ENCODE peak calls at places on chromosomes 6 and 20, in nine cellular contexts. B is progenitor cell of endocrine pancreas, U is GM13977, S is NCI-H1694, X is upper lobe of right lung, D is astrocyte, C is NCI-H2081, N is HTR-8/SVneo, R is NCI-H1417. J is an unnamed sample.

GRCh38 chr6:23243858-23244257 is 674.5 kb downstream of the HDGFL1 start:
- DNase-seq in U (no peak), S (no peak), X (no peak), C (no peak), B (no peak), N (no peak), D (no peak), R (no peak), J (no peak)

GRCh38 chr6:47135772-47136171 is 93.6 kb upstream of the ADGRF1 start:
- DNase-seq in C (no peak), S (no peak), N (peak), D (peak), R (peak), X (no peak), U (no peak), B (no peak), J (no peak)

GRCh38 chr6:16334671-16335070 is 96.3 kb downstream of the GMPR start:
- DNase-seq in R (no peak), U (no peak), B (no peak), C (no peak), N (peak), D (peak), X (no peak), S (no peak), J (no peak)

GRCh38 chr6:74073429-74073828 is 377.4 kb downstream of the CD109 start:
- DNase-seq in R (no peak), D (peak), N (peak), U (no peak), X (no peak), S (no peak), B (no peak), C (no peak), J (no peak)

GRCh38 chr6:99802396-99803031 is 191.5 kb downstream of the MCHR2 start:
- DNase-seq in S (no peak), D (no peak), X (no peak), B (no peak), N (no peak), R (no peak), C (no peak), U (no peak), J (no peak)

GRCh38 chr6:85684809-85685171 is 42.1 kb upstream of the SYNCRIP start:
- DNase-seq in U (no peak), B (no peak), C (no peak), N (no peak), X (no peak), D (no peak), R (no peak), S (no peak), J (no peak)

GRCh38 chr6:134920422-134920821 is 29.5 kb downstream of the ALDH8A1 start:
- DNase-seq in C (no peak), D (no peak), U (no peak), X (no peak), S (no peak), N (no peak), R (no peak), B (no peak), J (no peak)

GRCh38 chr20:36092424-36093024 is 62.0 kb upstream of the EPB41L1 start:
- DNase-seq in S (no peak), C (no peak), B (peak), U (peak), X (peak), N (no peak), R (peak), D (no peak), J (no peak)

GRCh38 chr6:17962436-17963031 is 24.9 kb downstream of the KIF13A start:
- DNase-seq in X (no peak), C (no peak), B (no peak), S (peak), U (no peak), D (peak), N (peak), R (no peak), J (no peak)

GRCh38 chr6:131840936-131841583 is 33.2 kb downstream of the ENPP1 start:
- DNase-seq in U (no peak), C (no peak), D (no peak), R (no peak), N (no peak), S (no peak), X (no peak), B (no peak), J (no peak)

GRCh38 chr6:18277181-18278006 is 13.1 kb upstream of the DEK start:
- DNase-seq in X (no peak), D (no peak), R (peak), S (no peak), N (no peak), B (peak), U (peak), C (no peak), J (no peak)

GRCh38 chr6:475341-475740 is 83.8 kb downstream of the IRF4 start:
- DNase-seq in B (no peak), S (no peak), R (peak), N (no peak), C (no peak), U (no peak), D (no peak), X (no peak), J (no peak)

GRCh38 chr6:132023490-132023889 is 72.3 kb upstream of the CCN2 start:
- DNase-seq in R (no peak), B (no peak), C (no peak), U (no peak), X (no peak), D (peak), N (no peak), S (no peak), J (no peak)

GRCh38 chr6:112145080-112145573 is 57.7 kb downstream of the FAM229B start:
- DNase-seq in D (no peak), R (peak), B (no peak), U (no peak), X (no peak), S (peak), C (peak), N (no peak), J (no peak)

GRCh38 chr20:24253321-24253720 is 216.1 kb upstream of the SYNDIG1 start:
- DNase-seq in R (no peak), N (no peak), D (no peak), B (no peak), U (no peak), X (no peak), S (no peak), C (no peak), J (no peak)

GRCh38 chr6:98529364-98529763 is 305.0 kb upstream of the POU3F2 start:
- DNase-seq in C (no peak), B (no peak), N (no peak), U (no peak), X (no peak), R (no peak), D (no peak), S (no peak), J (no peak)

GRCh38 chr6:47235964-47236760 is 73.5 kb downstream of the TNFRSF21 start:
- DNase-seq in U (no peak), X (no peak), D (no peak), B (no peak), R (peak), S (no peak), N (no peak), C (no peak), J (no peak)

GRCh38 chr6:11245406-11245990 is 13.0 kb upstream of the NEDD9 start:
- DNase-seq in R (no peak), N (no peak), U (no peak), X (no peak), D (no peak), C (no peak), B (no peak), S (no peak), J (no peak)

GRCh38 chr6:138593100-138593877 is 94.0 kb upstream of the NHSL1 start:
- DNase-seq in N (peak), X (no peak), S (no peak), C (no peak), U (peak), B (no peak), D (peak), R (no peak), J (peak)

GRCh38 chr6:107110200-107110599 is 5.1 kb downstream of the BEND3 start:
- DNase-seq in D (no peak), U (no peak), C (no peak), X (no peak), S (no peak), B (no peak), R (no peak), N (no peak), J (no peak)

GRCh38 chr20:32199006-32199405 is 8.5 kb downstream of the PLAGL2 start:
- DNase-seq in B (no peak), X (no peak), U (no peak), N (no peak), C (no peak), D (no peak), S (no peak), R (no peak), J (no peak)

GRCh38 chr20:18287915-18288747 is at the start of gene ZNF133:
- DNase-seq in R (peak), U (peak), D (peak), X (peak), B (peak), S (peak), C (peak), N (peak), J (peak)

GRCh38 chr20:50848846-50849673 is 54.2 kb downstream of the BCAS4 start:
- DNase-seq in X (no peak), U (no peak), S (no peak), B (no peak), N (no peak), C (no peak), D (no peak), R (peak), J (no peak)

GRCh38 chr6:16774437-16774836 is 13.2 kb upstream of the ATXN1 start:
- DNase-seq in N (no peak), X (no peak), D (no peak), U (no peak), R (no peak), B (no peak), C (no peak), S (no peak), J (no peak)

GRCh38 chr20:31704225-31705119 is 18.2 kb downstream of the BCL2L1 start:
- DNase-seq in B (peak), X (peak), C (no peak), S (no peak), D (peak), U (no peak), N (peak), R (no peak), J (no peak)

GRCh38 chr6:125421853-125422252 is 120.1 kb upstream of the HDDC2 start:
- DNase-seq in B (peak), S (no peak), D (peak), C (no peak), R (no peak), X (no peak), N (peak), U (no peak), J (no peak)

GRCh38 chr20:45972500-45973183 is 639 bp upstream of the ZNF335 start:
- DNase-seq in N (no peak), C (no peak), S (no peak), R (no peak), X (peak), B (no peak), D (no peak), U (peak), J (no peak)

GRCh38 chr6:16781348-16782169 is 20.3 kb upstream of the ATXN1 start:
- DNase-seq in S (no peak), N (no peak), B (no peak), D (no peak), X (no peak), C (no peak), R (no peak), U (no peak), J (no peak)

GRCh38 chr6:149323925-149324324 is 6.4 kb downstream of the TAB2 start:
- DNase-seq in D (no peak), R (no peak), S (no peak), B (no peak), U (no peak), N (no peak), C (no peak), X (no peak), J (no peak)

GRCh38 chr6:43368517-43369160 is 808 bp downstream of the ZNF318 start:
- DNase-seq in R (peak), B (peak), C (no peak), S (peak), N (peak), X (peak), U (peak), D (peak), J (no peak)

GRCh38 chr20:23128461-23129125 is 42.5 kb upstream of the CD93 start:
- DNase-seq in N (no peak), U (no peak), R (no peak), C (no peak), X (no peak), D (no peak), S (no peak), B (no peak), J (no peak)

GRCh38 chr20:58160451-58161051 is 67.9 kb downstream of the ANKRD60 start:
- DNase-seq in N (peak), D (peak), U (no peak), X (no peak), C (no peak), S (no peak), B (no peak), R (no peak), J (no peak)

GRCh38 chr6:137830562-137830961 is 36.5 kb upstream of the TNFAIP3 start:
- DNase-seq in R (no peak), S (no peak), B (no peak), D (peak), U (no peak), X (no peak), N (no peak), C (no peak), J (peak)

GRCh38 chr20:48852609-48853008 is 24.8 kb upstream of the PREX1 start:
- DNase-seq in C (no peak), D (no peak), B (no peak), N (no peak), S (no peak), X (no peak), U (no peak), R (no peak), J (no peak)

GRCh38 chr6:68741501-68742343 is 106.6 kb downstream of the ADGRB3 start:
- DNase-seq in X (no peak), B (no peak), C (no peak), U (no peak), D (peak), R (no peak), S (no peak), N (no peak), J (no peak)

GRCh38 chr6:34391023-34391485 is 1.4 kb downstream of the NUDT3 start:
- DNase-seq in R (peak), X (no peak), C (no peak), N (peak), B (no peak), S (peak), U (peak), D (peak), J (no peak)